ENCODE peak calls at places on chromosomes 3 and 15, in five cellular contexts. R is left cardiac atrium; F is GDM1; A is lower lobe of right lung; J is CD8-positive, alpha-beta T cell. V is an unnamed sample.

GRCh38 chr3:42188365-42188764 is 77.6 kb downstream of the CCK start:
- DNase-seq in J (no peak), F (no peak), A (no peak), R (no peak), V (no peak)

GRCh38 chr3:149009732-149010131 is 18.4 kb downstream of the GYG1 start:
- DNase-seq in A (no peak), F (peak; percentile 31), J (peak; percentile 28), R (no peak), V (no peak)

GRCh38 chr3:47379488-47379899 is 1.3 kb upstream of the PTPN23 start:
- DNase-seq in F (no peak), R (no peak), A (no peak), J (no peak), V (no peak)

GRCh38 chr3:3509665-3510064 is 289.6 kb upstream of the LRRN1 start:
- DNase-seq in R (no peak), F (no peak), J (no peak), A (no peak), V (no peak)

GRCh38 chr3:69032737-69033136 is 19.3 kb upstream of the EOGT start:
- DNase-seq in F (no peak), R (no peak), A (no peak), J (no peak), V (no peak)

GRCh38 chr3:183818706-183819624 is 6.4 kb downstream of the MAP6D1 start:
- DNase-seq in A (no peak), J (no peak), F (no peak), R (no peak), V (no peak)

GRCh38 chr3:171974986-171975837 is 64.2 kb upstream of the FNDC3B start:
- DNase-seq in F (peak; percentile 87), R (no peak), A (no peak), J (no peak), V (peak; percentile 57)

GRCh38 chr3:192862408-192863385 is 55.0 kb downstream of the MB21D2 start:
- DNase-seq in R (no peak), A (no peak), F (no peak), J (no peak), V (no peak)

GRCh38 chr3:138835177-138835757 is 539 bp upstream of the PIK3CB start:
- DNase-seq in J (no peak), F (no peak), R (no peak), A (no peak), V (no peak)

GRCh38 chr15:72554471-72555425 is 80.6 kb downstream of the ARIH1 start:
- DNase-seq in F (no peak), J (peak; percentile 25), A (no peak), R (no peak), V (peak; percentile 35)

GRCh38 chr3:55000546-55000945 is 72.7 kb upstream of the LRTM1 start:
- DNase-seq in R (peak; percentile 36), A (no peak), J (no peak), F (no peak), V (peak; percentile 91)

GRCh38 chr3:30626443-30627181 is 20.2 kb downstream of the TGFBR2 start:
- DNase-seq in J (no peak), R (no peak), A (no peak), F (no peak), V (peak; percentile 75)